ENCODE peak calls at places on chromosome 17, in six cellular contexts. U is right lobe of liver, A is breast epithelium, Z is heart left ventricle, G is esophagus muscularis mucosa, D is Peyer's patch. C is an unnamed sample.

GRCh38 chr17:47205419-47205963 is 3.7 kb upstream of the MYL4 start:
- DNase-seq in U (no peak), A (peak), Z (peak), G (no peak), D (peak), C (peak)

GRCh38 chr17:57949649-57950048 is 5.6 kb downstream of the CUEDC1 start:
- DNase-seq in U (no peak), A (no peak), Z (peak), G (no peak), D (no peak), C (no peak)

GRCh38 chr17:19644493-19645210 is 3.9 kb upstream of the ALDH3A2 start:
- DNase-seq in U (no peak), A (no peak), Z (no peak), G (no peak), D (no peak), C (no peak)

GRCh38 chr17:29674270-29674669 is 51.6 kb upstream of the CORO6 start:
- DNase-seq in U (no peak), A (no peak), Z (no peak), G (no peak), D (no peak), C (no peak)

GRCh38 chr17:27848941-27849340 is 44.2 kb downstream of the LYRM9 start:
- DNase-seq in U (no peak), A (no peak), Z (no peak), G (no peak), D (no peak), C (no peak)

GRCh38 chr17:34254651-34255380 is at the start of gene CCL2:
- DNase-seq in U (no peak), A (no peak), Z (peak), G (peak), D (peak), C (peak)

GRCh38 chr17:4861052-4861451 is 27.9 kb downstream of the MINK1 start:
- DNase-seq in U (no peak), A (no peak), Z (no peak), G (no peak), D (no peak), C (no peak)

GRCh38 chr17:74179576-74179975 is 23.9 kb upstream of the RPL38 start:
- DNase-seq in U (no peak), A (no peak), Z (no peak), G (no peak), D (no peak), C (no peak)

GRCh38 chr17:17253445-17253844 is 16.5 kb upstream of the FLCN start:
- DNase-seq in U (no peak), A (no peak), Z (no peak), G (no peak), D (peak), C (no peak)

GRCh38 chr17:27609606-27610303 is 21.2 kb upstream of the LGALS9 start:
- DNase-seq in U (peak), A (no peak), Z (no peak), G (no peak), D (peak), C (peak)

GRCh38 chr17:68783861-68784260 is 171.3 kb downstream of the ABCA8 start:
- DNase-seq in U (no peak), A (no peak), Z (no peak), G (no peak), D (no peak), C (no peak)

GRCh38 chr17:45171338-45172231 is 9.9 kb downstream of the HEXIM2 start:
- DNase-seq in U (peak), A (peak), Z (peak), G (no peak), D (peak), C (no peak)

GRCh38 chr17:33451221-33451620 is 158.1 kb upstream of the ASIC2 start:
- DNase-seq in U (no peak), A (no peak), Z (no peak), G (no peak), D (no peak), C (no peak)

GRCh38 chr17:14133104-14133503 is 63.8 kb downstream of the COX10 start:
- DNase-seq in U (no peak), A (no peak), Z (no peak), G (no peak), D (no peak), C (no peak)

GRCh38 chr17:81831957-81832607 is 1.0 kb downstream of the MCRIP1 start:
- DNase-seq in U (no peak), A (no peak), Z (no peak), G (no peak), D (no peak), C (peak)

GRCh38 chr17:8695241-8695640 is 49.4 kb downstream of the CCDC42 start:
- DNase-seq in U (no peak), A (no peak), Z (no peak), G (no peak), D (no peak), C (no peak)

GRCh38 chr17:53135969-53136368 is 686.8 kb upstream of the KIF2B start:
- DNase-seq in U (no peak), A (no peak), Z (no peak), G (no peak), D (no peak), C (no peak)

GRCh38 chr17:9187828-9188227 is 166.5 kb downstream of the NTN1 start:
- DNase-seq in U (no peak), A (no peak), Z (no peak), G (no peak), D (no peak), C (no peak)

GRCh38 chr17:19538095-19539039 is 4.7 kb downstream of the SLC47A1 start:
- DNase-seq in U (peak), A (no peak), Z (peak), G (no peak), D (no peak), C (no peak)

GRCh38 chr17:34584805-34585416 is 5.5 kb downstream of the TMEM132E start:
- DNase-seq in U (no peak), A (no peak), Z (no peak), G (no peak), D (no peak), C (peak)

GRCh38 chr17:83185023-83186002 is 105.9 kb downstream of the METRNL start:
- DNase-seq in U (peak), A (peak), Z (no peak), G (no peak), D (peak), C (no peak)

GRCh38 chr17:7932949-7933348 is 943 bp downstream of the CNTROB start:
- DNase-seq in U (no peak), A (peak), Z (peak), G (no peak), D (peak), C (peak)

GRCh38 chr17:20083460-20083859 is 74.3 kb downstream of the SPECC1 start:
- DNase-seq in U (no peak), A (no peak), Z (no peak), G (no peak), D (no peak), C (peak)

GRCh38 chr17:10127819-10128375 is 70.5 kb downstream of the GAS7 start:
- DNase-seq in U (no peak), A (no peak), Z (peak), G (no peak), D (peak), C (peak)

GRCh38 chr17:68248199-68248825 is 469 bp downstream of the AMZ2 start:
- DNase-seq in U (no peak), A (no peak), Z (no peak), G (no peak), D (no peak), C (peak)

GRCh38 chr17:6591599-6592158 is 35.3 kb upstream of the PITPNM3 start:
- DNase-seq in U (no peak), A (no peak), Z (no peak), G (peak), D (no peak), C (peak)

GRCh38 chr17:37648555-37648954 is 5.3 kb upstream of the DDX52 start:
- DNase-seq in U (no peak), A (no peak), Z (no peak), G (no peak), D (no peak), C (peak)

GRCh38 chr17:19457830-19458271 is 46.8 kb downstream of the RNF112 start:
- DNase-seq in U (no peak), A (no peak), Z (no peak), G (no peak), D (no peak), C (no peak)

GRCh38 chr17:14207791-14208190 is 28.9 kb downstream of the CDRT15 start:
- DNase-seq in U (no peak), A (no peak), Z (no peak), G (peak), D (no peak), C (no peak)

GRCh38 chr17:74392848-74393247 is 25.5 kb downstream of the GPR142 start:
- DNase-seq in U (no peak), A (no peak), Z (no peak), G (no peak), D (no peak), C (no peak)

GRCh38 chr17:74218436-74218835 is 5.1 kb downstream of the TTYH2 start:
- DNase-seq in U (no peak), A (no peak), Z (no peak), G (no peak), D (no peak), C (no peak)

GRCh38 chr17:83186226-83186625 is 106.8 kb downstream of the METRNL start:
- DNase-seq in U (peak), A (peak), Z (no peak), G (no peak), D (peak), C (no peak)

GRCh38 chr17:67279115-67279514 is 34.1 kb upstream of the HELZ start:
- DNase-seq in U (no peak), A (no peak), Z (no peak), G (no peak), D (no peak), C (no peak)

GRCh38 chr17:64938925-64939474 is 19.7 kb upstream of the LRRC37A3 start:
- DNase-seq in U (peak), A (no peak), Z (peak), G (no peak), D (peak), C (peak)

GRCh38 chr17:63140255-63140654 is 174.2 kb downstream of the TANC2 start:
- DNase-seq in U (no peak), A (no peak), Z (no peak), G (no peak), D (no peak), C (peak)

GRCh38 chr17:82103588-82104451 is 5.8 kb upstream of the FASN start:
- DNase-seq in U (peak), A (peak), Z (no peak), G (no peak), D (no peak), C (no peak)

GRCh38 chr17:9217151-9218067 is 196.1 kb downstream of the NTN1 start:
- DNase-seq in U (no peak), A (no peak), Z (no peak), G (no peak), D (no peak), C (peak)

GRCh38 chr17:50380369-50381259 is 7.6 kb downstream of the EME1 start:
- DNase-seq in U (no peak), A (no peak), Z (no peak), G (no peak), D (no peak), C (no peak)
- TF ChIP-seq POLR2A in U (no peak), A (no peak), Z (no peak), G (no peak), D (no peak), C (peak)

DNA sequence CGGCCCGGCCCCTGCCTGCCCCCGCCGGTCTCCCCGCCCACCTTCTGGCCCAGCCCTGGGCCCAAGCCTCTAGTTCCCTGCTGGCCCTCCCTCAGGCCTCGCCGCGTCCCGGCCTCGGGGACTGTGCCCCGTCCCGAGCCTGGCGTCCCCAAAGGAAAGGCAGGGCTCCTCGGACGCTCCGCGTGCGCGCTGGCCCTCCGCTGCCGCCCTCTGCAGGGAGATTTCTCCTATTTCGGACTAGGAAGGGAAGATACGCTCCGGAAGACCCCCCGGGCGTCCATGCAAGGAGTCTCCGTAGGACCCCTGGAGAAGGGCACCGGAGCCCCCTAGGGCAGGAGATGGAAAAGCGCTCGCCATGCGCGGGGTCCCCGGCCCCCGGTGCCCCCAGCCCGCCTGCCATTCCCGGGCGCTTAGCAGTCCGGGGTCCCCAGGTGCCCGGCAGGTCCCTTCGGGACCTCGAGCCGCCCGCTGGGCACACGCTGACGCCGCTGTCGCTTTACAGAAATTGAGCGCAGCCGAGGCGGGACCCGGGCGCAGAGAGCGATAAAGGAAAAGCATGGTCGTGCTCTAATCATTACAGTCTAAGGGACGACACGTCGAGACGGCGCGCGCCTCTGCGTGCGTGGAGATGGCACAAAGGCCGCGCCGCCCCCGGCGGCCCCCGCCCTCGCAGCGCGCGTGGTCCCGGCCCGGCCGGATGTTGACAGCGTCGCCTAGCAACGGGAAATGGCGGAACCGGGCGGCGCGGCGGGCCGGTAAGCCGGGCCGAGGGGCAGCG is at the start of gene CCDC40:
- DNase-seq in U (peak), A (peak), Z (peak), G (peak), D (peak), C (peak)
- TF ChIP-seq POLR2A in U (peak), A (peak), Z (peak), G (peak), D (peak), C (peak)

DNA sequence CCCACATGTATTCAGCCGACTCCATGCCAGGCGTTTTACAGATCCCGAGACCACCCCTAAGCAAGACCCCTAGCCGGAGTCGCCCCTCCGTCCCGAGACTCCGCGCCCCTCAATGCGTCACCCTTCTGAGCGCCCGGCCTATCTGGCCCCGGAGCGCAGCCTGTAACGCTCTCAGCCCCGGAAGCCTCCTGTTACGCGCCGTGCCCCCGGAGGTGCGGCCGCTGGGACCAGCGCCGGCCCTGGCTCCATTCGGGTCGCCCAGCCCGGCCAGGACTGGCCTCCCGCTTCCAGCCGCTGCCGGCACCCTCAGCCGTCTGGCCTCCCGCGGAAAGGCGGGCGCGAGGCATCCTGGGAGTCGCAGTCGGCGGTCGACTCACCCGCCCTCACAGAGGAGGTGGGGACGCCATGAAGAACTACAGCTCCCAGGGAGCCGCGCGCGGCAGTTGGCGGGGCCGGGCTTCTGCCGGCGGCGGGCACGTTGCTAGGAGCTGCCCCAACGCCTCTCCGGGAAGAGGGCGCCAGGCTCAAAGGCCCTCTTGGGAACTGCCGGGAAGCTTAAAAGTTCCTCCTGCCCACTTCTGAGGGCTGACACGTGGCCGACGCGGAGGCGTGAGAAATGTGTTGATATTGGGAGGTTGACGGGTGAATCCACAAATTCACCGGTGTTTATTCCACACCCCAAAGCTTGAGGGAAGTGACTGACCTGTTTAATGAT is at the start of gene FBF1:
- DNase-seq in U (peak), A (peak), Z (peak), G (peak), D (peak), C (peak)
- TF ChIP-seq POLR2A in U (peak), A (peak), Z (peak), G (peak), D (peak), C (peak)

GRCh38 chr17:49229805-49230600 is 584 bp downstream of the PHOSPHO1 start:
- DNase-seq in U (peak), A (no peak), Z (no peak), G (no peak), D (no peak), C (no peak)

GRCh38 chr17:49226771-49227435 is 3.7 kb downstream of the PHOSPHO1 start:
- DNase-seq in U (no peak), A (no peak), Z (no peak), G (no peak), D (no peak), C (no peak)

GRCh38 chr17:49229076-49229804 is 1.3 kb downstream of the PHOSPHO1 start:
- DNase-seq in U (no peak), A (no peak), Z (no peak), G (no peak), D (no peak), C (no peak)

GRCh38 chr17:49225554-49226236 is 4.9 kb downstream of the PHOSPHO1 start:
- DNase-seq in U (no peak), A (no peak), Z (no peak), G (no peak), D (no peak), C (no peak)

GRCh38 chr17:49227436-49228261 is 2.9 kb downstream of the PHOSPHO1 start:
- DNase-seq in U (peak), A (no peak), Z (peak), G (no peak), D (peak), C (peak)
- TF ChIP-seq POLR2A in U (no peak), A (no peak), Z (no peak), G (no peak), D (no peak), C (no peak)

DNA sequence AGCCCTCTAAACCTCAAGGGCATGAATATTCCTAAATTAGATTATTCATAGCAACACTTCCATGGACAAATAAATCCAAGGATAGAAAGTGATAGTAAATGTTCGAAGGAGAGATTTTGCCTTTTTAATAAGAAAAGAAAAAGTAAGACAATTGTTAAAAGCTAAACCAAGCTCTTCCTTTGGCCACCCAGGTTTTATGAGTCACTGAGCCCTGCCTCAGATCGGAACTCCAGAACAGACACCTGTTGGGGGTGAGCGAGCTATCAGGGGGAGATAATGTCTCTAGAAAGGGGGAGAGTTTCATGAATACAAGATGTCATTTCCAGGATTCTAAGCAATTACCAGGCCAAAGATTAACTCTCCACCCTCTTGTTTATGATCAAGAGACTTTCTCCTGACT is 171.4 kb downstream of the ANKFN1 start:
- DNase-seq in U (no peak), A (no peak), Z (no peak), G (no peak), D (no peak), C (no peak)
- TF ChIP-seq POLR2A in U (no peak), A (no peak), Z (no peak), G (no peak), D (no peak), C (no peak)